ENCODE peak calls at places on chromosomes 4 and X, in six cellular contexts. V, O, Q, G, F and D are unnamed samples.

GRCh38 chrX:96907888-96908287 is 24.2 kb downstream of the RPA4 start:
- DNase-seq in V (no peak), Q (no peak), F (no peak), O (no peak), G (no peak), D (no peak)

GRCh38 chrX:22629105-22629725 is 356.5 kb downstream of the CBLL2 start:
- DNase-seq in V (peak), F (no peak), Q (no peak), G (peak), O (peak), D (no peak)

GRCh38 chr4:8537041-8537461 is 43.1 kb upstream of the GPR78 start:
- DNase-seq in G (peak), O (peak), F (no peak), V (peak), Q (peak), D (peak)

GRCh38 chr4:110487873-110488272 is 11.9 kb downstream of the ENPEP start:
- DNase-seq in F (no peak), G (no peak), O (peak), Q (no peak), V (no peak), D (no peak)

GRCh38 chr4:75908555-75908954 is 6.3 kb upstream of the PPEF2 start:
- DNase-seq in O (peak), V (no peak), F (no peak), Q (no peak), G (no peak), D (no peak)

GRCh38 chrX:154718607-154719006 is 32.3 kb downstream of the GAB3 start:
- DNase-seq in O (no peak), G (no peak), Q (no peak), V (no peak), F (no peak), D (no peak)

GRCh38 chrX:27435031-27435430 is 28.1 kb downstream of the PPP4R3C start:
- DNase-seq in V (no peak), Q (no peak), F (no peak), O (no peak), G (no peak), D (no peak)

GRCh38 chr4:118270492-118270891 is 82.3 kb downstream of the PRSS12 start:
- DNase-seq in G (peak), V (peak), F (no peak), O (peak), Q (no peak), D (no peak)

GRCh38 chr4:78552398-78553396 is 1.1 kb downstream of the ANXA3 start:
- DNase-seq in G (no peak), F (no peak), O (no peak), V (no peak), Q (no peak), D (no peak)

GRCh38 chr4:88573995-88574394 is 18.3 kb upstream of the HERC3 start:
- DNase-seq in G (peak), Q (no peak), F (no peak), O (peak), V (no peak), D (no peak)

GRCh38 chr4:112515278-112516075 is 503 bp downstream of the NEUROG2 start:
- DNase-seq in O (peak), G (no peak), V (no peak), Q (no peak), F (no peak), D (peak)

GRCh38 chrX:68846536-68846935 is 17.7 kb downstream of the EFNB1 start:
- DNase-seq in F (no peak), V (no peak), G (no peak), Q (no peak), O (no peak), D (no peak)

GRCh38 chr4:104732766-104733165 is 238.1 kb upstream of the CXXC4 start:
- DNase-seq in Q (no peak), O (no peak), V (no peak), F (no peak), G (no peak), D (no peak)

GRCh38 chrX:97065973-97066372 is 182.3 kb downstream of the RPA4 start:
- DNase-seq in Q (no peak), V (no peak), O (peak), F (no peak), G (no peak), D (no peak)

GRCh38 chrX:38774249-38774648 is 27.0 kb upstream of the MID1IP1 start:
- DNase-seq in V (no peak), O (peak), Q (no peak), F (no peak), G (no peak), D (no peak)

GRCh38 chrX:55522577-55523254 is 33.1 kb upstream of the USP51 start:
- DNase-seq in Q (no peak), F (no peak), O (no peak), G (no peak), V (no peak), D (no peak)